ENCODE peak calls at places on chromosomes 11 and 22, in five cellular contexts. One of them, this sample, is unnamed.
A peak's percentile ranks its signal among the peaks of the same experiment; 100 is the strongest.

GRCh38 chr11:104134760-104135159 is 29.2 kb downstream of the PDGFD start:
- DNase-seq in AG10803: peak; percentile 42
- DNase-seq in GM23338: no peak
- DNase-seq in heart left ventricle: no peak
- DNase-seq in BJ: no peak
- DNase-seq in this sample: no peak

GRCh38 chr11:2507945-2508749 is 63.3 kb downstream of the KCNQ1 start:
- DNase-seq in AG10803: no peak
- DNase-seq in GM23338: no peak
- DNase-seq in heart left ventricle: no peak
- DNase-seq in BJ: no peak
- DNase-seq in this sample: no peak

GRCh38 chr11:95279921-95280861 is 49.2 kb upstream of the SESN3 start:
- DNase-seq in AG10803: no peak
- DNase-seq in GM23338: peak; percentile 62
- DNase-seq in heart left ventricle: no peak
- DNase-seq in BJ: no peak
- DNase-seq in this sample: no peak

GRCh38 chr22:38144025-38144405 is 33.5 kb upstream of the BAIAP2L2 start:
- DNase-seq in AG10803: no peak
- DNase-seq in GM23338: peak; percentile 38
- DNase-seq in heart left ventricle: no peak
- DNase-seq in BJ: no peak
- DNase-seq in this sample: no peak

GRCh38 chr22:28798810-28799124 is 1.6 kb downstream of the XBP1 start:
- DNase-seq in AG10803: no peak
- DNase-seq in GM23338: no peak
- DNase-seq in heart left ventricle: no peak
- DNase-seq in BJ: no peak
- DNase-seq in this sample: no peak

GRCh38 chr11:74084796-74085541 is 76.1 kb upstream of the UCP3 start:
- DNase-seq in AG10803: peak; percentile 15
- DNase-seq in GM23338: no peak
- DNase-seq in heart left ventricle: no peak
- DNase-seq in BJ: no peak
- DNase-seq in this sample: no peak

GRCh38 chr11:130131957-130132850 is 27.4 kb upstream of the ST14 start:
- DNase-seq in AG10803: peak; percentile 66
- DNase-seq in GM23338: peak; percentile 87
- DNase-seq in heart left ventricle: no peak
- DNase-seq in BJ: no peak
- DNase-seq in this sample: peak; percentile 61

GRCh38 chr11:20551096-20551495 is 48.3 kb upstream of the SLC6A5 start:
- DNase-seq in AG10803: no peak
- DNase-seq in GM23338: no peak
- DNase-seq in heart left ventricle: no peak
- DNase-seq in BJ: no peak
- DNase-seq in this sample: no peak

GRCh38 chr11:13347901-13348300 is 70.3 kb downstream of the BMAL1 start:
- DNase-seq in AG10803: no peak
- DNase-seq in GM23338: no peak
- DNase-seq in heart left ventricle: no peak
- DNase-seq in BJ: no peak
- DNase-seq in this sample: no peak

GRCh38 chr11:44992774-44993173 is 42.1 kb upstream of the TP53I11 start:
- DNase-seq in AG10803: no peak
- DNase-seq in GM23338: no peak
- DNase-seq in heart left ventricle: no peak
- DNase-seq in BJ: no peak
- DNase-seq in this sample: no peak

GRCh38 chr11:69983897-69984438 is 94.1 kb upstream of the ANO1 start:
- DNase-seq in AG10803: no peak
- DNase-seq in GM23338: no peak
- DNase-seq in heart left ventricle: no peak
- DNase-seq in BJ: no peak
- DNase-seq in this sample: no peak

DNA sequence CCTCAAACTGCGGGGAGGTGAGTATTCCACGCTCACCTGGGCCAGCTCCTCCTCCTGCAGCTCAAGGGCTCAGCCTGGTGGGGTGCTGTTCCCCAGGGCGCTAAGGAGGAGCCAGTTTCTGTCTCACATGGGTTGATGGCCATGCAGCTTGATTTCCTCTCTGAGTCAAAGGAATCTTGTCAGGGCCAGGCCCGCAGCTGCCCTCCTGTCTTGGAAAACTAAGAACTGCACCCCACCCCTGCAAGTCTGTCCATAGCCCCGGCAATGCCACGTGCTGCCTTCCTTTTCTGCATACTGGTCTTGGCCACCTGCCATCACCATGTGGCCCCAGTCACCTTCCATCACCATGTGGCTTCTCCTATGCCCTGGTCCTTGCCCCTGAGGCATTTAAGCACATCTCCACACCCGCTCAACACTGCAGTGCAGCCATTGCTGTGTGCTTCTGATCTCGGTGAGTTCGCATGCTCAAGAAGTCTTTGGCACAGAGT is 35.2 kb upstream of the CLDN5 start:
- DNase-seq in AG10803: no peak
- DNase-seq in GM23338: peak; percentile 61
- DNase-seq in heart left ventricle: no peak
- DNase-seq in BJ: no peak
- DNase-seq in this sample: no peak
- TF ChIP-seq CTCF in AG10803: no peak
- TF ChIP-seq CTCF in GM23338: peak; percentile 43
- TF ChIP-seq CTCF in heart left ventricle: no peak
- TF ChIP-seq CTCF in BJ: no peak
- TF ChIP-seq CTCF in this sample: no peak

DNA sequence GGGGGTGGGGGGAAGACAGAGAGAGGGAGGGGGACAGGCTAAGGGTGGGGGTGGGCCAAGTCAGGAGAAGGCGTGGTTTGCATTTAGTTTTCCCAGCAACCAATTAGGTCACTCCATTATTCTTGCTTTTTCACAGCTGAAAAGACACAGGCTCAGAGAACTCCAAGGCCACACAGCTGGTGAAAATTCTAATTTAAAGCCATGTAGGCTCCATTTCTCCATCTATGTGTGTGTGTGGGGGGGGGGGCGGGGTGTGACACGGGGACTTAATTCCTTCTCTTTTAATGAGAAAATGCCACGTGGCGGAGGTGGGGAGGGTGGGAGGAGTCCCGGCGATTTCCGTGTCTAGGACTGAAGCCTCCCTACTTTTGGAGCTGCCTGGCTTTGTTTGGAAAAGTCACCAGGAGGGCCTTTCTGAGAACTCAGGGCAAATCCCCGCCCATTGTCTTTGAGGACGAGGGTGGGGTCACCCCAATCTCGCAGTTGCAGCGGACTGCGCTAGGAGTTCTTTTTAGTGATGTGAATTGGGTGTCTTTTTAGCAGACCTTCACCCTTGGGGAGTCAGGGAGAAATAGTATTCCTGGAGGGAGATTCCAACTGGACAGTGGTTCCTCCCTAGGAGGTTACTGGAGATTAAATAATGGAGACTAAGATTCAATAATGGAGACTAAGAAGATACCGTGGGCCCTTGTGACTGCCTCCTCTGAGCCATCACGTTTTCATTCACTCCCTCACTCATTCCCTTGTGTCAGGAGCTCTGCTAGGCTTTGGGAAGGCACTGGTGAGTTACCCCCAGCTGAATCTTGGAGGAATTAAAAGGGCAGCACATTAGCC is 36.4 kb upstream of the PTPRJ start:
- DNase-seq in AG10803: no peak
- DNase-seq in GM23338: peak; percentile 86
- DNase-seq in heart left ventricle: no peak
- DNase-seq in BJ: no peak
- DNase-seq in this sample: no peak
- TF ChIP-seq CTCF in AG10803: no peak
- TF ChIP-seq CTCF in GM23338: no peak
- TF ChIP-seq CTCF in heart left ventricle: no peak
- TF ChIP-seq CTCF in BJ: no peak
- TF ChIP-seq CTCF in this sample: no peak

GRCh38 chr11:107860688-107861087 is 2.1 kb upstream of the SLC35F2 start:
- DNase-seq in AG10803: no peak
- DNase-seq in GM23338: peak; percentile 21
- DNase-seq in heart left ventricle: no peak
- DNase-seq in BJ: no peak
- DNase-seq in this sample: no peak
- TF ChIP-seq CTCF in AG10803: no peak
- TF ChIP-seq CTCF in GM23338: no peak
- TF ChIP-seq CTCF in heart left ventricle: no peak
- TF ChIP-seq CTCF in BJ: no peak
- TF ChIP-seq CTCF in this sample: no peak

DNA sequence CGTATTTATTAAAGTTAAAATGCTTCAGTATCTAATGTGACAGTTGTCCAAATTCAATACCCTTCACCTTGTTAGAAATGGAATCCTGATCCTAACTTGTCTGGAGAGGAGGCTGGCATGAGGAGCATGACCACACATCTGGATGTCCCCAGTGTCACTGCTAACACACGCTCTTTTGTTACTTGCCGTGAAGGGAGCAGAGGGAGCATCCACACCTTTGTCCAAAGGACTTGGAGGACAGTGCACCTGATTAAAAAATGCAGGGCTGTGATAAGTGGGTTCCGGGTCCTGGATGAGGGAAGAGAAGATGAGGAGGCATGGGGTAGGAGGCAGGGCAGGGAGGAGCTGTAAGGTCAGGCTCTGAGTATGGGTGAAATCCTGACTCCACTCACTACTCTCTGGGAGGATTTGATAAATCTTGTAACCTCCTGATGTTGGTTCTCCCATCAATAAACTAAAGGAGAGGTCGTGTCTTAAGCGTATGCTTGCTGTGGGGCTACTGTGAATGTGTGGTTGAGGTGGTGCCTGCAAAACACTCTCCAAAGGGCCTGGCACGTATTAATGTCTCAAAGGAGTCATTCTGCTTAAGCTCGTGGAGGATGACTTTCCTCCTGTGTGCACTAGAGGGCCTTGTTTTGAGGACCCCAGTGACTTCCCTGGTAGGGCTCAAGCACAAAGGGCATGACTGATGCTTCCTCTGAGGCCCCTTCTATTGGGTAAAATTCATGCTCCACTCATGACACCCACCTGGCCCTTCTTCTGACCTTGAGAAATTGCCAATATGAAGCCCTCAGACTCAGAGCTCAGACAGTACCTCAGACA is 16.8 kb upstream of the IGLL5 start:
- DNase-seq in AG10803: no peak
- DNase-seq in GM23338: peak; percentile 63
- DNase-seq in heart left ventricle: no peak
- DNase-seq in BJ: no peak
- DNase-seq in this sample: no peak
- TF ChIP-seq CTCF in AG10803: no peak
- TF ChIP-seq CTCF in GM23338: peak; percentile 56
- TF ChIP-seq CTCF in heart left ventricle: no peak
- TF ChIP-seq CTCF in BJ: no peak
- TF ChIP-seq CTCF in this sample: peak; percentile 28

GRCh38 chr11:76599041-76600013 is 71.2 kb downstream of the LRRC32 start:
- DNase-seq in AG10803: no peak
- DNase-seq in GM23338: peak; percentile 55
- DNase-seq in heart left ventricle: no peak
- DNase-seq in BJ: no peak
- DNase-seq in this sample: no peak
- TF ChIP-seq CTCF in AG10803: no peak
- TF ChIP-seq CTCF in GM23338: no peak
- TF ChIP-seq CTCF in heart left ventricle: no peak
- TF ChIP-seq CTCF in BJ: no peak
- TF ChIP-seq CTCF in this sample: no peak